ENCODE peak calls at places on chromosomes 6 and 20, in eight cellular contexts. W is upper lobe of right lung, S is IMR-90, Y is heart left ventricle, J is pancreas, Z is psoas muscle, M is tibial artery, K is Peyer's patch. Q is an unnamed sample.

GRCh38 chr20:36035720-36036119 is 67.3 kb downstream of the CNBD2 start:
- DNase-seq in S (no peak), Y (no peak), M (no peak), J (no peak), K (no peak), Z (no peak), W (no peak), Q (no peak)

GRCh38 chr6:124530926-124531325 is 431.3 kb upstream of the RNF217 start:
- DNase-seq in S (no peak), Y (no peak), M (no peak), Z (no peak), J (no peak), K (no peak), W (no peak), Q (no peak)

GRCh38 chr6:63731946-63732735 is 96.5 kb downstream of the PHF3 start:
- DNase-seq in K (no peak), Y (no peak), W (no peak), Z (no peak), S (peak; percentile 47), M (no peak), J (no peak), Q (no peak)

GRCh38 chr20:19079536-19080299 is 132.7 kb upstream of the SLC24A3 start:
- DNase-seq in K (no peak), Y (no peak), Z (no peak), M (no peak), W (no peak), J (no peak), S (peak; percentile 9), Q (no peak)

GRCh38 chr6:75266716-75267291 is 17.8 kb downstream of the TMEM30A start:
- DNase-seq in J (no peak), W (no peak), S (peak; percentile 76), Y (no peak), K (no peak), Z (no peak), M (no peak), Q (no peak)

GRCh38 chr6:137901454-137901853 is 34.4 kb downstream of the TNFAIP3 start:
- DNase-seq in Z (no peak), J (peak; percentile 11), S (no peak), W (no peak), Y (no peak), M (no peak), K (no peak), Q (no peak)

GRCh38 chr20:18056174-18057105 is 1.3 kb downstream of the OVOL2 start:
- DNase-seq in J (peak; percentile 19), S (no peak), Z (no peak), Y (no peak), M (no peak), K (no peak), W (peak; percentile 76), Q (no peak)

GRCh38 chr6:31087494-31088089 is 24.8 kb downstream of the C6orf15 start:
- DNase-seq in W (peak; percentile 86), S (peak; percentile 86), J (peak; percentile 68), Y (peak; percentile 84), K (peak; percentile 82), Z (peak; percentile 81), M (peak; percentile 87), Q (peak; percentile 48)

GRCh38 chr6:142356271-142356938 is 54.6 kb downstream of the ADGRG6 start:
- DNase-seq in Y (no peak), W (no peak), J (no peak), K (no peak), M (no peak), Z (no peak), S (peak; percentile 50), Q (no peak)

GRCh38 chr20:32527447-32528055 is 57.6 kb downstream of the NOL4L start:
- DNase-seq in K (no peak), M (no peak), J (no peak), S (no peak), W (no peak), Y (no peak), Z (no peak), Q (no peak)

GRCh38 chr6:52497652-52498408 is 77.7 kb downstream of the EFHC1 start:
- DNase-seq in K (peak; percentile 72), W (no peak), Y (peak; percentile 69), J (no peak), Z (peak; percentile 50), M (no peak), S (peak; percentile 58), Q (no peak)

GRCh38 chr6:158531566-158531965 is 28.3 kb upstream of the TMEM181 start:
- DNase-seq in Z (no peak), M (no peak), S (no peak), W (no peak), Y (no peak), J (no peak), K (no peak), Q (no peak)

GRCh38 chr6:18242062-18242851 is 22.1 kb downstream of the DEK start:
- DNase-seq in M (no peak), S (peak; percentile 94), K (no peak), Z (no peak), J (no peak), Y (no peak), W (no peak), Q (peak; percentile 46)

GRCh38 chr20:10004900-10005299 is 29.9 kb upstream of the ANKEF1 start:
- DNase-seq in S (no peak), K (no peak), J (no peak), Z (no peak), M (no peak), W (no peak), Y (no peak), Q (no peak)

GRCh38 chr6:160128879-160129516 is 7.4 kb downstream of the SLC22A1 start:
- DNase-seq in S (no peak), Y (no peak), M (no peak), W (no peak), J (no peak), K (no peak), Z (no peak), Q (no peak)

GRCh38 chr6:160130729-160131484 is 9.3 kb downstream of the SLC22A1 start:
- DNase-seq in J (no peak), S (no peak), Z (no peak), M (no peak), W (peak; percentile 45), Y (no peak), K (no peak), Q (no peak)

GRCh38 chr6:160128125-160128683 is 6.6 kb downstream of the SLC22A1 start:
- DNase-seq in J (no peak), M (no peak), K (no peak), S (no peak), Z (no peak), W (no peak), Y (no peak), Q (no peak)

GRCh38 chr6:160131636-160132296 is 10.2 kb downstream of the SLC22A1 start:
- DNase-seq in K (no peak), S (no peak), Z (no peak), Y (no peak), J (no peak), M (no peak), W (peak; percentile 52), Q (no peak)

DNA sequence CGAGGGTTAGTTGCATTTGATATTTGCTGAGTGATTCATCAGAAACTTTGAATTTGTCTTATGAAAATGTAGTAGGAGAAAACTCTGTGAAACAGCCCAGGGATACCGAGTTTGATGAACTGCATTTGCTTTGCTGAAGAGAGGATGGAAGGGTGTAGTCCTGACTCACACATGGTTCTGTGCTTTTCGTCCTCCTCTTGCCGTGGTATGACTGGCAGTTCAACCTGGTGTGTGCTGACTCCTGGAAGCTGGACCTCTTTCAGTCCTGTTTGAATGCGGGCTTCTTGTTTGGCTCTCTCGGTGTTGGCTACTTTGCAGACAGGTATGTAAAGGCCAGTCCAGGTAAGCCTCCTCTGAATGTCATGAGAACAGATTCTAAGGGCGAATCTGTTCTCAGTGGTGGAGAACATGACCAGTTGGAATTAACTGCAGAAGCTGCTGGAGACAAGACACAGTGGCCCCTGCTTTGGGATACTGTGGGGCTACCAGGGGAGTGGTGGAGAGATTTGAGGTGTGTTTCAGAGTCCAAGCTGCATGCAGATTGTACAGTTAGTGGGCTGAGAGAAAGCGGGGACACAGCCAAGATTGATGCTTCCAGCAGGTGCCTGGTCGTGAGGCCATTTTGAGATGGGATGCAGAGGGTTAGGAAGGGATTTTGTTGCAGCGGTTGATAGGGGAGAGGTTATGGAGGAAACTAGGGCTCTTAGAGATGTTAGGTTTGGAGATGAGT is 8.4 kb downstream of the SLC22A1 start:
- DNase-seq in K (no peak), J (no peak), Z (no peak), M (no peak), W (no peak), S (no peak), Y (no peak), Q (no peak)
- H3K4me3 ChIP-seq in K (no peak overlapping the region), J (no peak overlapping the region), Z (no peak overlapping the region), M (no peak overlapping the region), W (no peak overlapping the region), S (no peak overlapping the region), Y (no peak overlapping the region), Q (no peak overlapping the region)

GRCh38 chr6:165819394-165819793 is 156.4 kb upstream of the PDE10A start:
- DNase-seq in K (no peak), J (no peak), Y (no peak), S (no peak), W (no peak), Z (no peak), M (no peak), Q (no peak)

GRCh38 chr6:165821754-165822153 is 158.7 kb upstream of the PDE10A start:
- DNase-seq in K (no peak), Y (no peak), W (no peak), S (peak; percentile 58), Z (no peak), M (no peak), J (no peak), Q (peak; percentile 52)

GRCh38 chr6:165820934-165821333 is 157.9 kb upstream of the PDE10A start:
- DNase-seq in J (no peak), Z (no peak), Y (no peak), W (no peak), K (no peak), S (no peak), M (no peak), Q (no peak)

GRCh38 chr6:165822501-165822900 is 159.5 kb upstream of the PDE10A start:
- DNase-seq in Y (no peak), S (no peak), J (no peak), K (no peak), W (no peak), Z (no peak), M (no peak), Q (no peak)

GRCh38 chr6:165820407-165820806 is 157.4 kb upstream of the PDE10A start:
- DNase-seq in S (no peak), M (no peak), Z (no peak), Y (no peak), J (no peak), W (no peak), K (no peak), Q (no peak)
- H3K4me3 ChIP-seq in S (no peak overlapping the region), M (no peak overlapping the region), Z (no peak overlapping the region), Y (no peak overlapping the region), J (no peak overlapping the region), W (no peak overlapping the region), K (no peak overlapping the region), Q (no peak overlapping the region)

GRCh38 chr6:116008470-116009229 is 52.0 kb downstream of the FRK start:
- DNase-seq in Z (no peak), J (no peak), S (peak; percentile 58), Y (no peak), M (no peak), W (no peak), K (no peak), Q (peak; percentile 71)
- H3K4me3 ChIP-seq in Z (peak overlapping the region; percentile 1), J (no peak overlapping the region), S (no peak overlapping the region), Y (no peak overlapping the region), M (peak overlapping the region; percentile 43), W (no peak overlapping the region), K (no peak overlapping the region), Q (no peak overlapping the region)

DNA sequence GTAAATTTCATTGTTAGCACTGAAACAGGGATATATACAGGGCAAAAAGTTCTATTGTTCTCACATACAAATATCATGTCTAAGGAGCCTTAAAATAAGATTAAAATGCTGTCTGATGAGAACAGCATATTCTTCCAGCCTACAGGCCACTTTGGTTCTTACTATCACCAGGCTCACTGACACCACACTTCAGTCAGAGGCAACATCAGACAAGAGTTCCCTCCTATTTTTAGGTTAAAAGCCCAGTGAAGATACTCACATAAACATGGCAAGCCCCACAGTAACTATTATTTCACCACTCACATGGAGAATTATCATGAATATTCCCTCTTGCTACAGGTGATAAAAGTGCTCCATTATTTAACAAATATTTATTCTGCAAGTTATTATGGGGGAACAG is 175.8 kb downstream of the ISM1 start:
- DNase-seq in W (no peak), Y (no peak), Z (no peak), K (no peak), J (no peak), S (no peak), M (no peak), Q (no peak)
- H3K4me3 ChIP-seq in W (no peak overlapping the region), Y (no peak overlapping the region), Z (no peak overlapping the region), K (no peak overlapping the region), J (no peak overlapping the region), S (no peak overlapping the region), M (no peak overlapping the region), Q (no peak overlapping the region)

Q was measured in epithelial cell of proximal tubule.